ENCODE peak calls at places on chromosomes 1 and 21, in five cellular contexts. E, D, C, F and L are unnamed samples.

GRCh38 chr1:109161836-109162606 is 48.1 kb downstream of the ELAPOR1 start:
- DNase-seq in F (peak), E (no peak), C (peak), D (peak), L (peak)

GRCh38 chr1:229087339-229087738 is 183.6 kb upstream of the RAB4A start:
- DNase-seq in E (no peak), C (no peak), D (no peak), F (peak), L (no peak)

GRCh38 chr1:41315482-41315823 is 45.8 kb upstream of the FOXO6 start:
- DNase-seq in E (no peak), C (no peak), D (no peak), F (no peak), L (no peak)

GRCh38 chr1:18948048-18948912 is 8.2 kb downstream of the IFFO2 start:
- DNase-seq in E (no peak), D (no peak), C (no peak), F (peak), L (no peak)

GRCh38 chr1:98926597-98926996 is 78.1 kb downstream of the PLPPR5 start:
- DNase-seq in E (no peak), C (no peak), D (no peak), F (no peak), L (no peak)

GRCh38 chr1:211613108-211613947 is 34.4 kb upstream of the SLC30A1 start:
- DNase-seq in D (peak), E (no peak), F (peak), C (peak), L (peak)

GRCh38 chr1:53324728-53325297 is 3.1 kb downstream of the LRP8 start:
- DNase-seq in E (no peak), F (peak), C (no peak), D (no peak), L (no peak)

GRCh38 chr1:15579683-15580047 is 5.2 kb downstream of the AGMAT start:
- DNase-seq in E (no peak), D (no peak), C (no peak), F (no peak), L (no peak)

GRCh38 chr1:151371340-151371739 is 1.2 kb downstream of the SELENBP1 start:
- DNase-seq in C (peak), E (no peak), F (peak), D (peak), L (peak)

GRCh38 chr1:67393240-67393639 is 37.0 kb downstream of the SERBP1 start:
- DNase-seq in E (peak), D (no peak), F (no peak), C (peak), L (peak)

GRCh38 chr1:15975358-15975804 is 520 bp downstream of the ZBTB17 start:
- DNase-seq in D (peak), F (peak), E (peak), C (peak), L (peak)

GRCh38 chr1:57296726-57297252 is 127.1 kb downstream of the DAB1 start:
- DNase-seq in C (no peak), D (no peak), F (no peak), E (no peak), L (no peak)

GRCh38 chr1:232459826-232460225 is 170.1 kb downstream of the SIPA1L2 start:
- DNase-seq in C (no peak), F (no peak), E (no peak), D (no peak), L (no peak)

GRCh38 chr21:31110430-31110829 is 72.2 kb upstream of the KRTAP19-8 start:
- DNase-seq in E (no peak), D (no peak), C (no peak), F (no peak), L (no peak)

GRCh38 chr1:222464841-222465210 is 83.1 kb downstream of the HHIPL2 start:
- DNase-seq in F (peak), E (no peak), C (peak), D (peak), L (peak)

GRCh38 chr1:155219592-155220031 is 11.1 kb downstream of the MTX1 start:
- DNase-seq in F (no peak), E (no peak), C (no peak), D (peak), L (no peak)

GRCh38 chr1:151049458-151049857 is 1.9 kb downstream of the C1orf56 start:
- DNase-seq in C (no peak), D (no peak), E (no peak), F (no peak), L (no peak)

GRCh38 chr1:6460349-6461236 is 5.4 kb downstream of the TNFRSF25 start:
- DNase-seq in D (no peak), F (no peak), C (no peak), E (no peak), L (no peak)

GRCh38 chr1:231613419-231614349 is 12.9 kb upstream of the DISC1 start:
- DNase-seq in F (no peak), C (no peak), E (no peak), D (no peak), L (no peak)

GRCh38 chr1:199279872-199280649 is 641.2 kb downstream of the PTPRC start:
- DNase-seq in E (no peak), D (no peak), C (no peak), F (peak), L (no peak)

GRCh38 chr21:46425566-46425965 is 33.1 kb upstream of the DIP2A start:
- DNase-seq in F (no peak), D (no peak), E (peak), C (peak), L (peak)

GRCh38 chr1:10057305-10057704 is 24.5 kb downstream of the UBE4B start:
- DNase-seq in C (no peak), D (no peak), F (peak), E (no peak), L (no peak)

GRCh38 chr1:155134858-155135415 is 715 bp upstream of the SLC50A1 start:
- DNase-seq in D (peak), F (peak), E (peak), C (peak), L (peak)

GRCh38 chr1:118113261-118113660 is 71.8 kb downstream of the SPAG17 start:
- DNase-seq in F (peak), D (no peak), C (no peak), E (no peak), L (no peak)

GRCh38 chr21:36422279-36423098 is 37.3 kb downstream of the CHAF1B start:
- DNase-seq in E (no peak), F (peak), C (peak), D (peak), L (peak)

GRCh38 chr1:35574655-35575400 is 1.7 kb downstream of the TFAP2E start:
- DNase-seq in E (peak), D (no peak), F (no peak), C (no peak), L (no peak)

GRCh38 chr21:32062591-32063227 is 189.9 kb downstream of the HUNK start:
- DNase-seq in E (no peak), D (no peak), F (no peak), C (no peak), L (no peak)

GRCh38 chr1:24555591-24556413 is at the start of gene NCMAP:
- DNase-seq in D (peak), F (peak), C (peak), E (peak), L (no peak)

GRCh38 chr1:193421487-193421886 is 235.1 kb upstream of the B3GALT2 start:
- DNase-seq in F (no peak), C (no peak), E (no peak), D (no peak), L (no peak)

GRCh38 chr1:206507395-206508129 is at the start of gene RASSF5:
- DNase-seq in C (peak), D (peak), F (peak), E (peak), L (peak)

GRCh38 chr1:73593379-73593778 is 604.6 kb downstream of the LRRIQ3 start:
- DNase-seq in C (no peak), F (peak), D (peak), E (peak), L (no peak)

GRCh38 chr1:107862064-107862463 is 102.9 kb downstream of the VAV3 start:
- DNase-seq in F (no peak), C (no peak), D (no peak), E (no peak), L (peak)